ENCODE peak calls at places on chromosomes 1 and 21, in six cellular contexts. L, V, F, Y, G and I are unnamed samples.

GRCh38 chr1:54302951-54303843 is 103.0 kb downstream of the SSBP3 start:
- DNase-seq in L (no peak), V (no peak), F (no peak), Y (no peak), G (no peak), I (no peak)

GRCh38 chr1:17119744-17120482 is 662 bp upstream of the PADI2 start:
- DNase-seq in L (peak), V (no peak), F (peak), Y (no peak), G (peak), I (peak)

GRCh38 chr21:17989780-17990179 is 170.6 kb upstream of the C21orf91 start:
- DNase-seq in L (no peak), V (no peak), F (no peak), Y (no peak), G (no peak), I (no peak)

GRCh38 chr1:225645194-225645593 is 7.7 kb downstream of the ENAH start:
- DNase-seq in L (no peak), V (no peak), F (no peak), Y (no peak), G (no peak), I (no peak)

GRCh38 chr1:228101614-228101993 is 1.5 kb downstream of the C1orf35 start:
- DNase-seq in L (no peak), V (no peak), F (no peak), Y (no peak), G (no peak), I (no peak)

GRCh38 chr1:7478797-7479499 is 292.1 kb upstream of the VAMP3 start:
- DNase-seq in L (no peak), V (no peak), F (no peak), Y (no peak), G (no peak), I (peak)

GRCh38 chr1:64765826-64766225 is 21.0 kb downstream of the RAVER2 start:
- DNase-seq in L (no peak), V (no peak), F (no peak), Y (no peak), G (no peak), I (no peak)

GRCh38 chr1:212721388-212722247 is 22.0 kb upstream of the BATF3 start:
- DNase-seq in L (no peak), V (no peak), F (no peak), Y (peak), G (peak), I (no peak)

GRCh38 chr1:58909914-58910681 is 126.3 kb upstream of the JUN start:
- DNase-seq in L (no peak), V (no peak), F (no peak), Y (no peak), G (no peak), I (no peak)

GRCh38 chr1:59328353-59328752 is 31.5 kb downstream of the FGGY start:
- DNase-seq in L (no peak), V (no peak), F (no peak), Y (no peak), G (no peak), I (no peak)

GRCh38 chr1:203039609-203040517 is 13.6 kb downstream of the PPFIA4 start:
- DNase-seq in L (no peak), V (peak), F (no peak), Y (no peak), G (peak), I (no peak)

GRCh38 chr1:187229496-187229895 is 400.7 kb downstream of the PLA2G4A start:
- DNase-seq in L (no peak), V (no peak), F (no peak), Y (no peak), G (no peak), I (no peak)

GRCh38 chr1:7630378-7630777 is 140.7 kb upstream of the VAMP3 start:
- DNase-seq in L (no peak), V (no peak), F (no peak), Y (no peak), G (no peak), I (no peak)

GRCh38 chr1:40450491-40451237 is 388 bp downstream of the ZFP69B start:
- DNase-seq in L (peak), V (peak), F (peak), Y (peak), G (peak), I (no peak)

GRCh38 chr1:28538286-28538685 is 14.6 kb upstream of the TRNAU1AP start:
- DNase-seq in L (no peak), V (no peak), F (no peak), Y (no peak), G (no peak), I (no peak)

GRCh38 chr1:2605754-2606003 is 19.1 kb downstream of the PRXL2B start:
- DNase-seq in L (no peak), V (no peak), F (no peak), Y (no peak), G (no peak), I (no peak)

GRCh38 chr1:66283583-66284041 is 250.3 kb upstream of the SGIP1 start:
- DNase-seq in L (no peak), V (no peak), F (peak), Y (no peak), G (no peak), I (no peak)

GRCh38 chr1:26827663-26828062 is 1.2 kb downstream of the ZDHHC18 start:
- DNase-seq in L (no peak), V (no peak), F (no peak), Y (no peak), G (no peak), I (no peak)

GRCh38 chr1:33394716-33395115 is 36.2 kb downstream of the PHC2 start:
- DNase-seq in L (no peak), V (no peak), F (no peak), Y (no peak), G (no peak), I (no peak)

GRCh38 chr1:213286235-213286634 is 235.2 kb downstream of the RPS6KC1 start:
- DNase-seq in L (no peak), V (no peak), F (no peak), Y (no peak), G (no peak), I (no peak)

GRCh38 chr1:44505210-44505993 is 100.3 kb downstream of the RNF220 start:
- DNase-seq in L (no peak), V (no peak), F (no peak), Y (no peak), G (no peak), I (no peak)

GRCh38 chr1:44511363-44511762 is 106.3 kb downstream of the RNF220 start:
- DNase-seq in L (no peak), V (no peak), F (no peak), Y (no peak), G (no peak), I (no peak)

GRCh38 chr1:44511769-44512168 is 106.7 kb downstream of the RNF220 start:
- DNase-seq in L (no peak), V (no peak), F (no peak), Y (no peak), G (no peak), I (no peak)

GRCh38 chr1:44508397-44508745 is 103.3 kb downstream of the RNF220 start:
- DNase-seq in L (no peak), V (no peak), F (no peak), Y (no peak), G (no peak), I (no peak)

GRCh38 chr1:44507490-44508396 is 102.7 kb downstream of the RNF220 start:
- DNase-seq in L (no peak), V (no peak), F (no peak), Y (no peak), G (no peak), I (no peak)
- TF ChIP-seq TAF1 in L (no peak), V (no peak), F (no peak), Y (no peak), G (no peak), I (no peak)

GRCh38 chr21:42673633-42674328 is 20.4 kb downstream of the PDE9A start:
- DNase-seq in L (no peak), V (no peak), F (no peak), Y (no peak), G (no peak), I (no peak)
- TF ChIP-seq POLR2A in L (no peak), V (no peak), F (no peak), Y (no peak), G (no peak), I (no peak)

GRCh38 chr1:182841368-182841988 is 2.3 kb downstream of the DHX9 start:
- DNase-seq in L (peak), V (no peak), F (no peak), Y (peak), G (peak), I (no peak)
- TF ChIP-seq TAF1 in L (no peak), V (no peak), F (no peak), Y (no peak), G (no peak), I (no peak)

GRCh38 chr1:84689514-84690396 is 506 bp downstream of the SSX2IP start:
- DNase-seq in L (no peak), V (peak), F (no peak), Y (peak), G (peak), I (no peak)
- TF ChIP-seq POLR2A in L (no peak), V (no peak), F (no peak), Y (no peak), G (peak), I (no peak)